ENCODE peak calls at places on chromosomes 4 and X, in four cellular contexts. S, F, Q and L are unnamed samples.

GRCh38 chr4:187464561-187464960 is 531.0 kb upstream of the ZFP42 start:
- DNase-seq in S (no peak), F (no peak), Q (no peak), L (no peak)

GRCh38 chr4:154743683-154744340 is at the start of gene LRAT:
- DNase-seq in S (peak; percentile 79), F (no peak), Q (no peak), L (no peak)

GRCh38 chr4:76011018-76011670 is 3.8 kb upstream of the CXCL9 start:
- DNase-seq in S (no peak), F (no peak), Q (no peak), L (no peak)

GRCh38 chrX:63128509-63128908 is 222.6 kb downstream of the SPIN4 start:
- DNase-seq in S (no peak), F (no peak), Q (peak; percentile 0), L (no peak)

GRCh38 chr4:26217961-26218676 is 102.7 kb upstream of the RBPJ start:
- DNase-seq in S (peak; percentile 59), F (no peak), Q (no peak), L (peak; percentile 63)

GRCh38 chr4:6546681-6547447 is 28.1 kb upstream of the MAN2B2 start:
- DNase-seq in S (no peak), F (peak; percentile 27), Q (peak; percentile 30), L (no peak)

GRCh38 chrX:10634681-10635161 is 14.3 kb upstream of the MID1 start:
- DNase-seq in S (no peak), F (no peak), Q (peak; percentile 94), L (no peak)

GRCh38 chrX:8245411-8245810 is 74.3 kb upstream of the VCX2 start:
- DNase-seq in S (no peak), F (no peak), Q (no peak), L (no peak)

GRCh38 chrX:81259714-81260395 is 58.0 kb downstream of the SH3BGRL start:
- DNase-seq in S (no peak), F (no peak), Q (peak; percentile 0), L (no peak)

GRCh38 chr4:15020502-15021286 is 18.4 kb downstream of the CPEB2 start:
- DNase-seq in S (no peak), F (no peak), Q (no peak), L (no peak)

GRCh38 chr4:16197842-16198241 is 28.4 kb downstream of the TAPT1 start:
- DNase-seq in S (no peak), F (no peak), Q (no peak), L (no peak)

GRCh38 chr4:54513231-54513630 is 144.5 kb upstream of the KIT start:
- DNase-seq in S (no peak), F (no peak), Q (peak; percentile 78), L (peak; percentile 31)

GRCh38 chr4:20474119-20474518 is 222.4 kb downstream of the SLIT2 start:
- DNase-seq in S (no peak), F (no peak), Q (peak; percentile 15), L (no peak)

GRCh38 chr4:141473026-141473540 is 163.3 kb upstream of the IL15 start:
- DNase-seq in S (no peak), F (no peak), Q (no peak), L (no peak)

GRCh38 chr4:3266076-3266475 is 17.1 kb downstream of the MSANTD1 start:
- DNase-seq in S (no peak), F (no peak), Q (no peak), L (no peak)

GRCh38 chrX:41164469-41164868 is 79.2 kb downstream of the USP9X start:
- DNase-seq in S (no peak), F (no peak), Q (no peak), L (no peak)

GRCh38 chrX:133473451-133473850 is 58.2 kb upstream of the GPC4 start:
- DNase-seq in S (no peak), F (no peak), Q (peak; percentile 24), L (no peak)

GRCh38 chr4:160426233-160426632 is 1323.4 kb downstream of the RAPGEF2 start:
- DNase-seq in S (no peak), F (no peak), Q (no peak), L (no peak)

GRCh38 chr4:181643466-181643865 is 599.7 kb upstream of the TENM3 start:
- DNase-seq in S (no peak), F (no peak), Q (no peak), L (no peak)

GRCh38 chr4:176726803-176727202 is 65.9 kb downstream of the VEGFC start:
- DNase-seq in S (no peak), F (no peak), Q (no peak), L (no peak)